ENCODE peak calls at places on chromosomes 3 and 15, in eight cellular contexts. D is KBM-7, A is NCI-H2081, O is HuH-7.5, I is RWPE1, B is tibial artery, N is NCI-H1417, G is A549. L is an unnamed sample.
A peak's percentile ranks its signal among the peaks of the same experiment; 100 is the strongest.

GRCh38 chr15:60005352-60006202 is 1.5 kb downstream of the FOXB1 start:
- DNase-seq in D (no peak), A (no peak), O (no peak), I (no peak), B (no peak), N (peak; percentile 80), G (no peak), L (no peak)

GRCh38 chr3:195183071-195183776 is 87.7 kb downstream of the XXYLT1 start:
- DNase-seq in D (no peak), A (no peak), O (no peak), I (no peak), B (no peak), N (no peak), G (no peak), L (no peak)

GRCh38 chr15:68808770-68809169 is 11.9 kb downstream of the ANP32A start:
- DNase-seq in D (no peak), A (no peak), O (no peak), I (no peak), B (no peak), N (no peak), G (no peak), L (no peak)

GRCh38 chr15:37034835-37035234 is 65.5 kb downstream of the MEIS2 start:
- DNase-seq in D (peak; percentile 30), A (peak; percentile 39), O (no peak), I (no peak), B (no peak), N (peak; percentile 69), G (no peak), L (no peak)

GRCh38 chr15:92882697-92883642 is 17.2 kb upstream of the CHD2 start:
- DNase-seq in D (no peak), A (no peak), O (no peak), I (no peak), B (no peak), N (peak; percentile 80), G (no peak), L (no peak)

GRCh38 chr3:38627956-38628355 is 21.5 kb downstream of the SCN5A start:
- DNase-seq in D (peak; percentile 43), A (no peak), O (peak; percentile 47), I (no peak), B (no peak), N (no peak), G (peak; percentile 17), L (no peak)

GRCh38 chr3:10338164-10338470 is 17.2 kb upstream of the SEC13 start:
- DNase-seq in D (no peak), A (no peak), O (no peak), I (no peak), B (no peak), N (no peak), G (no peak), L (no peak)

GRCh38 chr15:90174140-90174891 is 26.8 kb upstream of the SEMA4B start:
- DNase-seq in D (no peak), A (no peak), O (no peak), I (no peak), B (peak; percentile 91), N (no peak), G (no peak), L (no peak)

GRCh38 chr3:133893683-133894333 is 1.9 kb downstream of the RAB6B start:
- DNase-seq in D (no peak), A (no peak), O (no peak), I (no peak), B (no peak), N (no peak), G (no peak), L (no peak)

GRCh38 chr15:62389887-62390792 is 225.1 kb upstream of the C2CD4B start:
- DNase-seq in D (peak; percentile 89), A (peak; percentile 65), O (peak; percentile 65), I (peak; percentile 79), B (peak; percentile 43), N (peak; percentile 88), G (peak; percentile 82), L (peak; percentile 81)

GRCh38 chr15:54687628-54688027 is 509.1 kb downstream of the RSL24D1 start:
- DNase-seq in D (no peak), A (no peak), O (no peak), I (no peak), B (no peak), N (no peak), G (no peak), L (no peak)